ENCODE peak calls at places on chromosomes 5 and 9, in seven cellular contexts. Z, G, F, W, I, T and Y are unnamed samples.

GRCh38 chr5:151663617-151664322 is 22.9 kb downstream of the SPARC start:
- DNase-seq in Z (peak; percentile 70), G (peak; percentile 65), F (peak; percentile 60), W (no peak), I (peak; percentile 67), T (no peak), Y (no peak)

GRCh38 chr5:55324815-55325418 is 17.1 kb downstream of the MTREX start:
- DNase-seq in Z (no peak), G (no peak), F (peak; percentile 68), W (peak; percentile 63), I (peak; percentile 73), T (peak; percentile 6), Y (no peak)

GRCh38 chr5:172768573-172769323 is 2.2 kb downstream of the DUSP1 start:
- DNase-seq in Z (no peak), G (peak; percentile 71), F (peak; percentile 74), W (no peak), I (peak; percentile 79), T (peak; percentile 65), Y (peak; percentile 67)

GRCh38 chr9:136587944-136588662 is 42.3 kb upstream of the NOTCH1 start:
- DNase-seq in Z (peak; percentile 61), G (no peak), F (no peak), W (no peak), I (peak; percentile 62), T (no peak), Y (no peak)

GRCh38 chr5:150672237-150672883 is 11.3 kb downstream of the MYOZ3 start:
- DNase-seq in Z (peak; percentile 53), G (peak; percentile 73), F (no peak), W (peak; percentile 17), I (no peak), T (no peak), Y (no peak)

GRCh38 chr5:134143964-134144941 is 29.8 kb downstream of the TCF7 start:
- DNase-seq in Z (no peak), G (no peak), F (no peak), W (no peak), I (no peak), T (no peak), Y (no peak)

GRCh38 chr9:36152741-36153438 is 16.3 kb upstream of the CCIN start:
- DNase-seq in Z (no peak), G (no peak), F (no peak), W (no peak), I (no peak), T (no peak), Y (no peak)

GRCh38 chr9:82031538-82032280 is 43.1 kb downstream of the SPATA31D1 start:
- DNase-seq in Z (no peak), G (peak; percentile 65), F (peak; percentile 80), W (no peak), I (peak; percentile 93), T (no peak), Y (peak; percentile 65)

GRCh38 chr9:95874303-95874988 is 1.0 kb upstream of the ERCC6L2 start:
- DNase-seq in Z (no peak), G (no peak), F (peak; percentile 27), W (no peak), I (peak; percentile 15), T (no peak), Y (no peak)

GRCh38 chr5:174326372-174326771 is 280.9 kb downstream of the NSG2 start:
- DNase-seq in Z (no peak), G (no peak), F (no peak), W (no peak), I (no peak), T (no peak), Y (no peak)

GRCh38 chr9:37953775-37954437 is 50.0 kb upstream of the SLC25A51 start:
- DNase-seq in Z (no peak), G (peak; percentile 81), F (peak; percentile 91), W (peak; percentile 48), I (peak; percentile 98), T (no peak), Y (peak; percentile 95)

GRCh38 chr9:115341401-115341800 is 223.4 kb upstream of the TNC start:
- DNase-seq in Z (no peak), G (peak; percentile 69), F (peak; percentile 42), W (no peak), I (no peak), T (no peak), Y (no peak)

GRCh38 chr9:126505697-126506346 is 107.9 kb upstream of the LMX1B start:
- DNase-seq in Z (no peak), G (no peak), F (no peak), W (no peak), I (no peak), T (no peak), Y (no peak)

GRCh38 chr5:115599502-115599901 is 2.8 kb downstream of the TICAM2 start:
- DNase-seq in Z (peak; percentile 32), G (peak; percentile 47), F (peak; percentile 69), W (no peak), I (peak; percentile 57), T (no peak), Y (peak; percentile 70)

GRCh38 chr5:38994329-38994927 is 79.8 kb downstream of the RICTOR start:
- DNase-seq in Z (peak; percentile 36), G (no peak), F (peak; percentile 71), W (peak; percentile 44), I (peak; percentile 82), T (peak; percentile 27), Y (peak; percentile 42)

GRCh38 chr5:74725331-74725730 is 40.3 kb downstream of the HEXB start:
- DNase-seq in Z (no peak), G (no peak), F (no peak), W (no peak), I (no peak), T (no peak), Y (no peak)

GRCh38 chr9:95091574-95091970 is 225.9 kb downstream of the FANCC start:
- DNase-seq in Z (no peak), G (peak; percentile 53), F (peak; percentile 34), W (no peak), I (no peak), T (no peak), Y (peak; percentile 17)

GRCh38 chr5:35803221-35803651 is 53.5 kb upstream of the IL7R start:
- DNase-seq in Z (no peak), G (no peak), F (peak; percentile 83), W (no peak), I (peak; percentile 53), T (no peak), Y (peak; percentile 88)

GRCh38 chr5:10700516-10700915 is 60.5 kb downstream of the DAP start:
- DNase-seq in Z (no peak), G (no peak), F (no peak), W (no peak), I (no peak), T (no peak), Y (no peak)

GRCh38 chr5:35835796-35836742 is 20.6 kb upstream of the IL7R start:
- DNase-seq in Z (no peak), G (no peak), F (no peak), W (peak; percentile 44), I (no peak), T (no peak), Y (no peak)

GRCh38 chr5:98060148-98060547 is 713.3 kb upstream of the RGMB start:
- DNase-seq in Z (no peak), G (no peak), F (no peak), W (no peak), I (no peak), T (no peak), Y (no peak)

GRCh38 chr9:105248691-105249090 is 4.2 kb downstream of the SLC44A1 start:
- DNase-seq in Z (no peak), G (no peak), F (no peak), W (no peak), I (no peak), T (no peak), Y (no peak)
- H3K4me3 ChIP-seq in Z (no peak overlapping the region), G (no peak overlapping the region), F (no peak overlapping the region), W (no peak overlapping the region), I (no peak overlapping the region), T (no peak overlapping the region), Y (no peak overlapping the region)

DNA sequence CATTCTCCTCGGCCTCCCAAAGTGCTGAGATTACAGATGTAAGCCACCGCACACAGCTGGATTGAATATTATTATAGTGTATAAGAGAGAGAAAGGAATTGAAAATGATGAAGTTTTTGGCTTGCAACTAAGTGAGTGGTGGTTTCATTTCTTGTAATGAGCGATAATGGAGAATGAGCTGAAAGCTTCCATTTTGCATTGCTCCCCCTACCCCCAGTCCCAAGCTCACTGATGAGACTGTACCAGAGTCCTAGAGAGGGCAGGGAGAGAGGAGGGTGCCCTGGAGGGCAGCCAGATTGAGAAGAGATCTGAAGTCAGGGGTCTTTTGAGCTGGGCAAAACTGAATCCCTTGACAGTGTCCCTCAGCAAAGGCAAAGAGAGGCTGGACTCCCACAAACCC is 38.5 kb upstream of the CTNNA1 start:
- DNase-seq in Z (no peak), G (no peak), F (no peak), W (no peak), I (no peak), T (no peak), Y (no peak)
- H3K4me3 ChIP-seq in Z (no peak overlapping the region), G (no peak overlapping the region), F (no peak overlapping the region), W (no peak overlapping the region), I (no peak overlapping the region), T (no peak overlapping the region), Y (no peak overlapping the region)

DNA sequence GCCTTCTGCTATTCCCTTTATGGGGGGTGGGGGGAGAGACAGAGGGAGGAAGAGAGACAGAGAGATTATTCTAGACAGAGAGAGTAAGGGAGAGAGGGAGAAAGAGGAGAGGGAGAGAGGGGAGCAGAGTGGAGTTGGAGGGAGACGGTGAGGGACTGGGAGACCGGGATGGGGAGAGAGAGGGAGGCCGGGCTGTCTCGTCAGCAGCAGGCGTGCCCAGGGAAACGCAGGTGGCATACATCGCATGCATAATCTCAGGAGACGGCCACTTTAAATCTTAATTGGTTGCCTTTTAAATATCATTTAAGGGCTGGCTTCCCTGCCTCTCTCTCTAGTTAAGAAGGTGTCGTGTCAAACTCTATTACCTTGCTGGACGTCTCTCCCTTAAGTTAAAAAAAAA is 8.4 kb downstream of the IRX4 start:
- DNase-seq in Z (no peak), G (no peak), F (no peak), W (no peak), I (no peak), T (no peak), Y (no peak)
- H3K4me3 ChIP-seq in Z (no peak overlapping the region), G (no peak overlapping the region), F (no peak overlapping the region), W (no peak overlapping the region), I (no peak overlapping the region), T (no peak overlapping the region), Y (no peak overlapping the region)

GRCh38 chr9:83219154-83219923 is 156.4 kb upstream of the RASEF start:
- DNase-seq in Z (peak; percentile 81), G (peak; percentile 76), F (peak; percentile 83), W (peak; percentile 5), I (peak; percentile 80), T (no peak), Y (peak; percentile 80)

GRCh38 chr9:83220737-83221136 is 157.8 kb upstream of the RASEF start:
- DNase-seq in Z (no peak), G (no peak), F (peak; percentile 63), W (no peak), I (peak; percentile 86), T (no peak), Y (peak; percentile 88)

GRCh38 chr9:83218411-83219090 is 155.6 kb upstream of the RASEF start:
- DNase-seq in Z (no peak), G (no peak), F (no peak), W (no peak), I (no peak), T (no peak), Y (no peak)

DNA sequence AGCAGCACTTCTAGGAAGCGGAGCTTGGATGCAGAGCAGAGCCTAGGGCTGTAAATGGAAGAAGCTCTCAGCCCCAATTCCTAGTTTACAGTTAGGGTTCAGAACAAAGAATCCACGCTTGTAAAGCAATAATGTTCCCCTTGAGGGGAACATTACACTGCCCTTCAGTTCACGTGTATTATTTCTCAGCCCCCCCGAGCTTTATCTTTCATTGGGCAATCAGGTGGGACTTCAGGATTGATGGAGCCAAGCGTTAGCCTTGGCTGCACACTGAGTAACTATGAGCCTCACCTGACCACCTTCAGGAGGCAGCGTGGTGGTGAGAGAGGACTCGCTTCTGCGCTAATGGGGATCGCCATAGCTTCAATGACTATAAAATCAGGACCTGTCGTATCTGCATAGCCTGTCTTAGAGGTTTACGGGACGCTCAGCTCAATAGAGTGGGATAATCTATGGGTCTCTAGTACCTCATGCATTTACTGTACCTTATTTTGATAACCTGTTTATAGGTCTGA is 157.0 kb upstream of the RASEF start:
- DNase-seq in Z (no peak), G (no peak), F (no peak), W (no peak), I (no peak), T (no peak), Y (no peak)
- H3K4me3 ChIP-seq in Z (no peak overlapping the region), G (peak overlapping the region; percentile 47), F (peak overlapping the region; percentile 73), W (no peak overlapping the region), I (peak overlapping the region; percentile 80), T (no peak overlapping the region), Y (peak overlapping the region; percentile 62)